ENCODE peak calls at places on chromosomes 5 and 9, in five cellular contexts. Y, D, E, H and A are unnamed samples.

GRCh38 chr5:2549354-2549753 is 202.1 kb downstream of the IRX2 start:
- DNase-seq in E (no peak), Y (no peak), H (no peak), D (no peak), A (no peak)

GRCh38 chr9:124292696-124293593 is 35.2 kb downstream of the NEK6 start:
- DNase-seq in Y (no peak), E (no peak), D (no peak), H (no peak), A (no peak)

GRCh38 chr5:14574891-14575496 is 6.6 kb upstream of the OTULINL start:
- DNase-seq in E (no peak), Y (no peak), H (peak), D (no peak), A (no peak)

GRCh38 chr5:9370256-9370655 is 175.6 kb downstream of the SEMA5A start:
- DNase-seq in H (no peak), E (no peak), D (no peak), Y (no peak), A (no peak)

GRCh38 chr5:37308796-37309195 is 59.6 kb upstream of the CPLANE1 start:
- DNase-seq in Y (no peak), H (no peak), D (no peak), E (no peak), A (no peak)

GRCh38 chr9:101860920-101861319 is 122.5 kb upstream of the GRIN3A start:
- DNase-seq in H (no peak), D (no peak), Y (no peak), E (no peak), A (no peak)

GRCh38 chr5:82640901-82641300 is 362.7 kb upstream of the RPS23 start:
- DNase-seq in D (no peak), Y (no peak), H (no peak), E (no peak), A (no peak)

GRCh38 chr5:1101991-1102713 is 9.7 kb downstream of the SLC12A7 start:
- DNase-seq in E (no peak), Y (peak), H (no peak), D (no peak), A (no peak)

GRCh38 chr5:65828507-65828906 is 97.9 kb upstream of the ERBIN start:
- DNase-seq in D (peak), Y (no peak), H (no peak), E (no peak), A (no peak)

GRCh38 chr9:36127652-36128244 is 8.8 kb upstream of the GLIPR2 start:
- DNase-seq in E (no peak), Y (no peak), H (no peak), D (no peak), A (no peak)

GRCh38 chr9:92481029-92481633 is 1.2 kb downstream of the ASPN start:
- DNase-seq in D (no peak), E (no peak), H (no peak), Y (no peak), A (no peak)

GRCh38 chr5:178256746-178257145 is 24.1 kb upstream of the PHYKPL start:
- DNase-seq in H (no peak), Y (no peak), E (no peak), D (no peak), A (no peak)

GRCh38 chr5:43036856-43037711 is 3.0 kb downstream of the ANXA2R start:
- DNase-seq in Y (no peak), D (no peak), E (no peak), H (no peak), A (no peak)

GRCh38 chr5:177300236-177300880 is 3.2 kb downstream of the RAB24 start:
- DNase-seq in Y (no peak), E (peak), H (no peak), D (peak), A (peak)

GRCh38 chr9:93258419-93258817 is 74.5 kb downstream of the WNK2 start:
- DNase-seq in H (no peak), D (no peak), E (no peak), Y (no peak), A (no peak)

GRCh38 chr5:150139334-150139733 is 16.3 kb downstream of the PDGFRB start:
- DNase-seq in D (no peak), E (peak), H (no peak), Y (no peak), A (peak)

GRCh38 chr5:181037365-181037861 is 2.7 kb upstream of the BTNL9 start:
- DNase-seq in D (no peak), H (no peak), E (no peak), Y (peak), A (no peak)

GRCh38 chr9:22452415-22453010 is 5.9 kb downstream of the DMRTA1 start:
- DNase-seq in Y (peak), H (peak), D (no peak), E (peak), A (no peak)

GRCh38 chr5:127558273-127558672 is 40.8 kb downstream of the PRRC1 start:
- DNase-seq in H (no peak), Y (no peak), D (no peak), E (no peak), A (no peak)

GRCh38 chr9:136093331-136093986 is 1.6 kb downstream of the NACC2 start:
- DNase-seq in E (no peak), H (peak), Y (no peak), D (no peak), A (no peak)

GRCh38 chr5:54535149-54535844 is 17.7 kb downstream of the SNX18 start:
- DNase-seq in H (no peak), D (no peak), E (no peak), Y (no peak), A (no peak)

GRCh38 chr9:122314193-122314592 is 49.5 kb downstream of the MRRF start:
- DNase-seq in Y (no peak), D (no peak), E (no peak), H (no peak), A (no peak)

GRCh38 chr5:37506722-37507121 is 127.6 kb downstream of the WDR70 start:
- DNase-seq in E (no peak), Y (peak), D (no peak), H (no peak), A (no peak)

GRCh38 chr9:33082538-33083326 is 6.3 kb upstream of the SMU1 start:
- DNase-seq in E (no peak), D (no peak), H (no peak), Y (no peak), A (no peak)

GRCh38 chr5:35164860-35165542 is 65.3 kb downstream of the PRLR start:
- DNase-seq in Y (no peak), E (no peak), D (no peak), H (no peak), A (no peak)

GRCh38 chr5:16727937-16728336 is 111.1 kb upstream of the RETREG1 start:
- DNase-seq in H (no peak), Y (no peak), D (no peak), E (no peak), A (no peak)

GRCh38 chr5:34474573-34475021 is 181.5 kb upstream of the RAI14 start:
- DNase-seq in H (peak), D (peak), E (no peak), Y (no peak), A (peak)

GRCh38 chr9:494764-495163 is 280.1 kb downstream of the DOCK8 start:
- DNase-seq in E (no peak), Y (no peak), H (no peak), D (no peak), A (no peak)

GRCh38 chr9:133527444-133527920 is 2.7 kb upstream of the MYMK start:
- DNase-seq in D (no peak), E (no peak), H (no peak), Y (peak), A (no peak)

GRCh38 chr9:34990908-34991832 is 1.6 kb downstream of the DNAJB5 start:
- DNase-seq in H (no peak), E (no peak), Y (no peak), D (no peak), A (no peak)

GRCh38 chr5:96219580-96220281 is 213.3 kb downstream of the PCSK1 start:
- DNase-seq in E (peak), H (peak), D (no peak), Y (no peak), A (no peak)

GRCh38 chr5:88503065-88503394 is 234.4 kb upstream of the TMEM161B start:
- DNase-seq in E (no peak), D (no peak), Y (no peak), H (no peak), A (no peak)